ENCODE peak calls at places on chromosomes 7 and 10, in eight cellular contexts. E is astrocyte of the spinal cord, M is endothelial cell, P is AG04450, A is stomach, X is GM10248, G is lung, N is suprapubic skin. R is an unnamed sample.

GRCh38 chr10:43700306-43700705 is 51.6 kb upstream of the ZNF32 start:
- DNase-seq in A (no peak), E (no peak), G (no peak), X (no peak), M (no peak), P (no peak), N (no peak), R (no peak)

GRCh38 chr7:73451780-73452398 is 18.3 kb downstream of the FZD9 start:
- DNase-seq in N (no peak), P (peak; percentile 42), G (no peak), X (peak; percentile 66), E (peak; percentile 58), A (no peak), M (no peak), R (peak; percentile 57)

GRCh38 chr7:43977525-43977924 is 20.2 kb upstream of the SPDYE1 start:
- DNase-seq in M (no peak), E (no peak), G (no peak), P (no peak), X (no peak), A (no peak), N (no peak), R (no peak)

GRCh38 chr10:69394020-69394419 is 22.7 kb downstream of the TACR2 start:
- DNase-seq in E (no peak), M (no peak), G (no peak), X (no peak), A (no peak), N (no peak), P (no peak), R (no peak)

GRCh38 chr7:131346885-131347592 is 19.4 kb downstream of the MKLN1 start:
- DNase-seq in A (peak; percentile 39), G (no peak), N (no peak), P (no peak), X (no peak), M (no peak), E (no peak), R (no peak)

GRCh38 chr10:114764656-114765055 is 56.9 kb upstream of the FHIP2A start:
- DNase-seq in M (no peak), A (no peak), G (no peak), X (no peak), N (no peak), E (no peak), P (no peak), R (no peak)

GRCh38 chr7:82742163-82742562 is 298.6 kb upstream of the CACNA2D1 start:
- DNase-seq in P (no peak), M (no peak), E (no peak), X (no peak), N (no peak), G (no peak), A (no peak), R (no peak)

GRCh38 chr7:80499350-80499955 is 12.4 kb downstream of the GNAT3 start:
- DNase-seq in G (peak; percentile 61), P (peak; percentile 86), E (peak; percentile 90), X (no peak), M (no peak), A (no peak), N (peak; percentile 74), R (no peak)

GRCh38 chr7:30687604-30688003 is 5.3 kb upstream of the CRHR2 start:
- DNase-seq in E (no peak), A (no peak), G (no peak), N (no peak), M (no peak), X (no peak), P (no peak), R (no peak)

GRCh38 chr7:22267989-22268615 is 88.9 kb downstream of the RAPGEF5 start:
- DNase-seq in G (no peak), M (no peak), E (no peak), N (no peak), P (no peak), X (no peak), A (no peak), R (no peak)

GRCh38 chr7:39847227-39847626 is 102.8 kb upstream of the CDK13 start:
- DNase-seq in P (no peak), A (no peak), G (no peak), M (no peak), E (no peak), X (no peak), N (no peak), R (no peak)

GRCh38 chr7:38565289-38565688 is 65.9 kb downstream of the AMPH start:
- DNase-seq in E (no peak), X (no peak), N (no peak), M (no peak), G (no peak), A (no peak), P (no peak), R (no peak)

GRCh38 chr10:21740989-21741388 is 207.0 kb downstream of the MLLT10 start:
- DNase-seq in M (no peak), X (no peak), N (no peak), A (no peak), P (no peak), E (no peak), G (no peak), R (no peak)

GRCh38 chr10:24617771-24618396 is 105.8 kb downstream of the ARHGAP21 start:
- DNase-seq in E (peak; percentile 31), G (no peak), M (peak; percentile 77), A (peak; percentile 68), N (no peak), P (no peak), X (peak; percentile 36), R (peak; percentile 18)

GRCh38 chr7:112701456-112701855 is 88.7 kb downstream of the TMEM168 start:
- DNase-seq in M (no peak), A (no peak), N (no peak), E (no peak), G (no peak), X (no peak), P (no peak), R (no peak)

GRCh38 chr10:75662715-75663114 is 231.3 kb downstream of the LRMDA start:
- DNase-seq in P (no peak), G (no peak), N (no peak), X (no peak), E (peak; percentile 30), M (no peak), A (no peak), R (no peak)

GRCh38 chr7:115299379-115300038 is 377.6 kb downstream of the MDFIC start:
- DNase-seq in G (no peak), A (no peak), E (no peak), M (no peak), N (no peak), P (no peak), X (no peak), R (no peak)

GRCh38 chr7:2198206-2198605 is 34.5 kb downstream of the MAD1L1 start:
- DNase-seq in G (peak; percentile 78), A (peak; percentile 66), P (no peak), N (no peak), M (no peak), X (no peak), E (no peak), R (no peak)

DNA sequence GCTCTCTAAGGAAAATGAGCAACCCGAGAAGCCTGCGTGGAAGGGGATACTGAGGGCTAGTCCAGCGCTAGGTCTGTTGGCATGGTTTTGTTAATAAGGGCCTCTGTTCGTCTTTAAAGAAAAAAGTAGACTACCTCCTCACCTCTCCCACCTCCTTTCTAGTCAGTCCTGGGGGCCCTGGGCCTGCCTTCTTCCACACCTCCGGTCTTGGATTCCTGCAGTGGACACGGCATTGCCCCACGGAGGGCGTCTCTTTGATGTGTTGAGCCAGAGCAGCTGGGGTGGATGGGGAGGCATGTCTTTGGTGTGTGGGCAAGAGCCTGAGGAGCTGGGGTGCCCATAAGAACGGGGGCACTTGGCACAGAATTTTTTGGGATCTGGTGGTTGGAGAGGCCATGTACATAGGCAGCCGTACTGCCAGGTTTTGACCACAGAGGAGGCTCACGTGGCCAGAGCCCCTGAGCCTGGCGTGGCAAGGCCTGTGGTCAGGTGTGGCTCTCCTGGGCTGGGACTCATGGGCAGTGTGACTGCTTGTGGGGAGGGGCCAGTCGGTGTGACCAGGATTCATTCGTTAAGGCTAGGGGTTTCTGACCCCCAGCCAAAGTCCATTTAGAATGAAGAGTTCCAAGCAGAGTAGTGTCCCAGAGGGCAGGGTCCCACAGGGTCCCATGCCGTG is 38.1 kb downstream of the AGAP3 start:
- DNase-seq in P (no peak), A (no peak), E (no peak), G (no peak), M (no peak), X (no peak), N (no peak), R (peak; percentile 35)
- TF ChIP-seq CTCF in P (no peak), A (no peak), E (no peak), G (no peak), M (peak; percentile 12), X (no peak), N (no peak), R (no peak)

DNA sequence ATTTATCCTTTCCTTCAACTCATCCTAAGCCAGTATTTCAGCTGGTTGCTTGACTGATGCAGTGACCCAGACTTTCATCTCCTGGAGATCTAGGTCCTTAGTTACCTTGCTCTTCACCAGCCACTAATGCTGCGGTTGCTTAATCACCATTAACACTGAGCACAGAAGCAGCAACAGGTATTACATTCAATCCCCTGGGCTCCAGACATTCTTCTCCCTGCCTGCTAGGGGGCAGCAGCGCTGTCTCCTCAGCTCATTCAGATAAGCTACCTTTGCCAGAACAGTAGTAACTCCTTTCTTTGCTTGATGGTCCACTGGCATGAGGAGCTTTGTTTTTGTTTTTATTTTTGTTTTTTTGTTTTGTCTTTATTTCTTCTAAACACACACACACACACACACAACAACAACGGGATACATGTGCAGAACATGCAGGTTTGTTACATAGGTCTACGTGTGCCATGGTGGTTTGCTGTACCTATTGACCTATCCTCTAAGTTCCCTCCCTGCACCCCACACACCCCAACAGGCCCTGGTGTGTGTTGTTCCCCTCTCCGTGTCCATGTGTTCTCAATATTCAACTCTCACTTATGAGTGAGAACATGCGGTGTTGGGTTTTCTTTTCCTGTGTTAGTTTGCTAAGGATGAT is 1043.2 kb upstream of the C7orf33 start:
- DNase-seq in M (peak; percentile 36), E (peak; percentile 9), X (no peak), N (no peak), A (peak; percentile 35), P (no peak), G (peak; percentile 30), R (no peak)
- TF ChIP-seq CTCF in M (peak; percentile 23), E (peak; percentile 53), X (peak; percentile 37), N (no peak), A (peak; percentile 32), P (peak; percentile 52), G (no peak), R (peak; percentile 38)

GRCh38 chr10:127679642-127680255 is 57.2 kb upstream of the FOXI2 start:
- DNase-seq in G (no peak), M (peak; percentile 18), P (no peak), A (no peak), X (no peak), N (no peak), E (no peak), R (no peak)
- TF ChIP-seq CTCF in G (no peak), M (peak; percentile 90), P (no peak), A (peak; percentile 16), X (peak; percentile 13), N (no peak), E (peak; percentile 21), R (no peak)

DNA sequence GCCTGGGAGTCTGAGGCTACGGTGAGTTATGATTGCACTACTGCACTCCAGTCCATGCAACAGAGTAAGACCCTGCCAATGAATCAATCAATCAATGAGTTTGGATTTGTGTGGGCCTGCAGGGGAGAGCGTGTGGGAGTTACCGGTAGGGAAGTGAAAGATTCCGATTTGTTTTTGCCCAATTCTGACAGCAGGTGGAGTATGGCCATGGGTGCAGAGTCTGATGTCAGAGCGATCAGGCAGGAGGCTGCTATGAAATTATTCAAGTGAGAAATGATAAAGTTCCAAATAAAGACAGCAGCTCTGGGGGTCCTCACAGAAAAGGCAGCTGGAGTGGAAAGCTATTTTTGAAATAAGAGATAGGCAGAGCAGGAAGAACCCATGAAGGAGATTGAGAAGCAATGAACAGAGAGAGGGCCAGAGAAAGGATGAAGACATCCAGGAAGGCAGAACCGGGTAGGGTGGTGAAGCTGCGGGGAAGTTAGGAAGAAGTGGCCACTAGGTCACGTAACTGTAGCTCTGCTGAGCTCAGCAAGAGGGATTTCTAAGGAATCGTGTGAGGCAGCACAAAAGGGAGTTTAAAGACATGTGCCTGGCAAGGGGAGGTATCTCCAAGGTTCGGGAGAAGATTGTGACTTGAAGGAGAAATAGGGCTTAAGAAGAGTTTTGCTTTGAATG is 93.7 kb upstream of the NMT2 start:
- DNase-seq in P (no peak), X (no peak), A (no peak), M (no peak), E (peak; percentile 23), N (no peak), G (no peak), R (peak; percentile 25)
- TF ChIP-seq CTCF in P (peak; percentile 48), X (no peak), A (peak; percentile 27), M (no peak), E (peak; percentile 34), N (no peak), G (peak; percentile 7), R (no peak)

R was measured in GM20000.